ENCODE peak calls at places on chromosomes 3 and 15, in ten cellular contexts. P is heart left ventricle; E is fibroblast of pulmonary artery; X is CD8-positive, alpha-beta T cell; Q is SJSA1; G is germinal center; M is activated naive CD8-positive, alpha-beta T cell treated with anti-CD3 and anti-CD28 coated beads for 36 hours; T is mesothelial cell of epicardium; Z is T47D; S is heart right ventricle. V is an unnamed sample.

GRCh38 chr3:14204605-14205284 is 26.1 kb downstream of the LSM3 start:
- DNase-seq in E (peak), X (no peak), Q (no peak), M (no peak), Z (no peak), S (no peak), G (no peak), T (no peak), P (no peak), V (no peak)

GRCh38 chr15:66850078-66850991 is 148.3 kb downstream of the SMAD6 start:
- DNase-seq in Z (no peak), X (no peak), M (no peak), T (no peak), E (no peak), Q (peak), G (no peak), S (peak), P (peak), V (no peak)

GRCh38 chr15:67080118-67080899 is 14.9 kb downstream of the SMAD3 start:
- DNase-seq in Z (no peak), E (peak), S (no peak), T (no peak), Q (peak), P (no peak), X (no peak), M (no peak), G (no peak), V (no peak)

GRCh38 chr3:53194218-53195065 is 33.4 kb downstream of the PRKCD start:
- DNase-seq in Z (no peak), T (no peak), M (no peak), Q (no peak), S (peak), X (no peak), E (peak), G (no peak), P (peak), V (no peak)

GRCh38 chr3:15108082-15108545 is 9.2 kb upstream of the RBSN start:
- DNase-seq in X (peak), G (peak), M (peak), S (peak), E (peak), T (peak), Q (peak), Z (peak), P (peak), V (peak)

GRCh38 chr15:35000511-35000910 is 12.4 kb upstream of the ZNF770 start:
- DNase-seq in Q (no peak), X (no peak), T (no peak), P (no peak), Z (no peak), E (peak), G (no peak), S (no peak), M (no peak), V (peak)

GRCh38 chr3:195709676-195710085 is 11.1 kb upstream of the MUC20 start:
- DNase-seq in P (no peak), E (no peak), M (no peak), Z (no peak), X (no peak), G (no peak), S (no peak), Q (no peak), T (no peak), V (no peak)

GRCh38 chr3:112860898-112861297 is 14.2 kb upstream of the CD200R1L start:
- DNase-seq in M (no peak), E (no peak), Z (no peak), P (no peak), G (no peak), T (no peak), Q (no peak), S (no peak), X (no peak), V (no peak)

GRCh38 chr3:194140520-194141414 is 4.8 kb downstream of the HES1 start:
- DNase-seq in Q (peak), E (peak), G (peak), P (peak), S (peak), Z (peak), M (peak), X (no peak), T (peak), V (peak)

GRCh38 chr3:43759297-43759782 is 68.6 kb downstream of the ABHD5 start:
- DNase-seq in G (peak), E (peak), X (no peak), T (no peak), Z (no peak), P (no peak), Q (peak), M (no peak), S (no peak), V (peak)

GRCh38 chr3:170689218-170689874 is 103.5 kb upstream of the SLC7A14 start:
- DNase-seq in P (no peak), Z (peak), X (no peak), M (no peak), G (no peak), E (peak), S (no peak), Q (peak), T (peak), V (peak)

GRCh38 chr3:172939651-172940293 is 189.2 kb downstream of the ECT2 start:
- DNase-seq in P (no peak), M (no peak), Q (no peak), G (no peak), S (no peak), Z (no peak), X (no peak), T (no peak), E (peak), V (no peak)

GRCh38 chr3:119145500-119146167 is at the start of gene TEX55:
- DNase-seq in M (no peak), E (peak), Q (no peak), Z (peak), P (no peak), X (no peak), T (no peak), G (peak), S (peak), V (peak)

GRCh38 chr3:133944641-133945441 is 49.2 kb upstream of the RAB6B start:
- DNase-seq in S (no peak), M (no peak), G (no peak), E (peak), T (no peak), X (no peak), Q (peak), Z (no peak), P (no peak), V (no peak)

GRCh38 chr3:178618907-178619306 is 82.7 kb downstream of the KCNMB2 start:
- DNase-seq in M (no peak), Q (no peak), E (no peak), T (no peak), S (no peak), X (no peak), G (no peak), P (no peak), Z (no peak), V (no peak)

GRCh38 chr15:88769161-88769971 is 33.9 kb upstream of the ACAN start:
- DNase-seq in T (no peak), X (no peak), Z (no peak), P (no peak), G (no peak), E (no peak), Q (no peak), S (no peak), M (no peak), V (no peak)

V was measured in H54.